ENCODE peak calls at places on chromosomes 4 and X, in ten cellular contexts. One of them, this sample, is unnamed.

GRCh38 chrX:153688900-153689590 is 1.3 kb downstream of the SLC6A8 start:
- DNase-seq in right atrium auricular region: no peak
- DNase-seq in stimulated activated CD8-positive, alpha-beta memory T cell treated with anti-CD3 and anti-CD28 coated beads, Interleukin-4, amount 100 ng/mL, for 48 hours: no peak
- DNase-seq in RPMI7951: peak; percentile 20
- DNase-seq in kidney epithelial cell: no peak
- DNase-seq in lower lobe of right lung: no peak
- DNase-seq in stimulated activated naive CD8-positive, alpha-beta T cell treated with anti-CD3 and anti-CD28 coated beads, Interleukin-15, Interleukin-2, amounts not matched to agents 100 U/mL and 50 U/mL, for 24 hours: no peak
- DNase-seq in endothelial cell: no peak
- DNase-seq in activated T-helper 9 cell treated with anti-CD3 and anti-CD28 coated beads, Interleukin-2, amount 50 U/mL, for 16 hours: no peak
- DNase-seq in NCI-H82: peak; percentile 44
- DNase-seq in this sample: no peak

GRCh38 chrX:126065901-126066660 is 100.0 kb downstream of the DCAF12L2 start:
- DNase-seq in right atrium auricular region: no peak
- DNase-seq in stimulated activated CD8-positive, alpha-beta memory T cell treated with anti-CD3 and anti-CD28 coated beads, Interleukin-4, amount 100 ng/mL, for 48 hours: no peak
- DNase-seq in RPMI7951: no peak
- DNase-seq in kidney epithelial cell: no peak
- DNase-seq in lower lobe of right lung: peak; percentile 7
- DNase-seq in stimulated activated naive CD8-positive, alpha-beta T cell treated with anti-CD3 and anti-CD28 coated beads, Interleukin-15, Interleukin-2, amounts not matched to agents 100 U/mL and 50 U/mL, for 24 hours: no peak
- DNase-seq in endothelial cell: no peak
- DNase-seq in activated T-helper 9 cell treated with anti-CD3 and anti-CD28 coated beads, Interleukin-2, amount 50 U/mL, for 16 hours: no peak
- DNase-seq in NCI-H82: no peak
- DNase-seq in this sample: no peak

GRCh38 chrX:29617725-29618124 is 597.6 kb upstream of the MAGEB2 start:
- DNase-seq in right atrium auricular region: no peak
- DNase-seq in stimulated activated CD8-positive, alpha-beta memory T cell treated with anti-CD3 and anti-CD28 coated beads, Interleukin-4, amount 100 ng/mL, for 48 hours: no peak
- DNase-seq in RPMI7951: no peak
- DNase-seq in kidney epithelial cell: no peak
- DNase-seq in lower lobe of right lung: no peak
- DNase-seq in stimulated activated naive CD8-positive, alpha-beta T cell treated with anti-CD3 and anti-CD28 coated beads, Interleukin-15, Interleukin-2, amounts not matched to agents 100 U/mL and 50 U/mL, for 24 hours: no peak
- DNase-seq in endothelial cell: no peak
- DNase-seq in activated T-helper 9 cell treated with anti-CD3 and anti-CD28 coated beads, Interleukin-2, amount 50 U/mL, for 16 hours: no peak
- DNase-seq in NCI-H82: no peak
- DNase-seq in this sample: no peak

GRCh38 chr4:115780835-115781234 is 667.4 kb upstream of the NDST4 start:
- DNase-seq in right atrium auricular region: no peak
- DNase-seq in stimulated activated CD8-positive, alpha-beta memory T cell treated with anti-CD3 and anti-CD28 coated beads, Interleukin-4, amount 100 ng/mL, for 48 hours: no peak
- DNase-seq in RPMI7951: no peak
- DNase-seq in kidney epithelial cell: no peak
- DNase-seq in lower lobe of right lung: no peak
- DNase-seq in stimulated activated naive CD8-positive, alpha-beta T cell treated with anti-CD3 and anti-CD28 coated beads, Interleukin-15, Interleukin-2, amounts not matched to agents 100 U/mL and 50 U/mL, for 24 hours: no peak
- DNase-seq in endothelial cell: no peak
- DNase-seq in activated T-helper 9 cell treated with anti-CD3 and anti-CD28 coated beads, Interleukin-2, amount 50 U/mL, for 16 hours: no peak
- DNase-seq in NCI-H82: no peak
- DNase-seq in this sample: no peak

GRCh38 chrX:27675493-27675892 is 85.3 kb downstream of the DCAF8L2 start:
- DNase-seq in right atrium auricular region: no peak
- DNase-seq in stimulated activated CD8-positive, alpha-beta memory T cell treated with anti-CD3 and anti-CD28 coated beads, Interleukin-4, amount 100 ng/mL, for 48 hours: no peak
- DNase-seq in RPMI7951: no peak
- DNase-seq in kidney epithelial cell: no peak
- DNase-seq in lower lobe of right lung: no peak
- DNase-seq in stimulated activated naive CD8-positive, alpha-beta T cell treated with anti-CD3 and anti-CD28 coated beads, Interleukin-15, Interleukin-2, amounts not matched to agents 100 U/mL and 50 U/mL, for 24 hours: no peak
- DNase-seq in endothelial cell: no peak
- DNase-seq in activated T-helper 9 cell treated with anti-CD3 and anti-CD28 coated beads, Interleukin-2, amount 50 U/mL, for 16 hours: no peak
- DNase-seq in NCI-H82: peak; percentile 14
- DNase-seq in this sample: no peak

GRCh38 chr4:67885727-67886126 is 1.9 kb upstream of the TMPRSS11D start:
- DNase-seq in right atrium auricular region: no peak
- DNase-seq in stimulated activated CD8-positive, alpha-beta memory T cell treated with anti-CD3 and anti-CD28 coated beads, Interleukin-4, amount 100 ng/mL, for 48 hours: no peak
- DNase-seq in RPMI7951: peak; percentile 74
- DNase-seq in kidney epithelial cell: peak; percentile 70
- DNase-seq in lower lobe of right lung: no peak
- DNase-seq in stimulated activated naive CD8-positive, alpha-beta T cell treated with anti-CD3 and anti-CD28 coated beads, Interleukin-15, Interleukin-2, amounts not matched to agents 100 U/mL and 50 U/mL, for 24 hours: no peak
- DNase-seq in endothelial cell: no peak
- DNase-seq in activated T-helper 9 cell treated with anti-CD3 and anti-CD28 coated beads, Interleukin-2, amount 50 U/mL, for 16 hours: no peak
- DNase-seq in NCI-H82: no peak
- DNase-seq in this sample: peak; percentile 0

GRCh38 chr4:147288512-147288911 is 192.4 kb upstream of the EDNRA start:
- DNase-seq in right atrium auricular region: no peak
- DNase-seq in stimulated activated CD8-positive, alpha-beta memory T cell treated with anti-CD3 and anti-CD28 coated beads, Interleukin-4, amount 100 ng/mL, for 48 hours: no peak
- DNase-seq in RPMI7951: no peak
- DNase-seq in kidney epithelial cell: no peak
- DNase-seq in lower lobe of right lung: no peak
- DNase-seq in stimulated activated naive CD8-positive, alpha-beta T cell treated with anti-CD3 and anti-CD28 coated beads, Interleukin-15, Interleukin-2, amounts not matched to agents 100 U/mL and 50 U/mL, for 24 hours: no peak
- DNase-seq in endothelial cell: no peak
- DNase-seq in activated T-helper 9 cell treated with anti-CD3 and anti-CD28 coated beads, Interleukin-2, amount 50 U/mL, for 16 hours: no peak
- DNase-seq in NCI-H82: no peak
- DNase-seq in this sample: no peak

GRCh38 chr4:116357758-116358157 is 727.6 kb downstream of the TRAM1L1 start:
- DNase-seq in right atrium auricular region: no peak
- DNase-seq in stimulated activated CD8-positive, alpha-beta memory T cell treated with anti-CD3 and anti-CD28 coated beads, Interleukin-4, amount 100 ng/mL, for 48 hours: no peak
- DNase-seq in RPMI7951: peak; percentile 33
- DNase-seq in kidney epithelial cell: peak; percentile 1
- DNase-seq in lower lobe of right lung: peak; percentile 54
- DNase-seq in stimulated activated naive CD8-positive, alpha-beta T cell treated with anti-CD3 and anti-CD28 coated beads, Interleukin-15, Interleukin-2, amounts not matched to agents 100 U/mL and 50 U/mL, for 24 hours: no peak
- DNase-seq in endothelial cell: no peak
- DNase-seq in activated T-helper 9 cell treated with anti-CD3 and anti-CD28 coated beads, Interleukin-2, amount 50 U/mL, for 16 hours: peak; percentile 14
- DNase-seq in NCI-H82: peak; percentile 3
- DNase-seq in this sample: peak; percentile 33

GRCh38 chrX:109261279-109261678 is 220.6 kb downstream of the GUCY2F start:
- DNase-seq in right atrium auricular region: no peak
- DNase-seq in stimulated activated CD8-positive, alpha-beta memory T cell treated with anti-CD3 and anti-CD28 coated beads, Interleukin-4, amount 100 ng/mL, for 48 hours: no peak
- DNase-seq in RPMI7951: no peak
- DNase-seq in kidney epithelial cell: no peak
- DNase-seq in lower lobe of right lung: no peak
- DNase-seq in stimulated activated naive CD8-positive, alpha-beta T cell treated with anti-CD3 and anti-CD28 coated beads, Interleukin-15, Interleukin-2, amounts not matched to agents 100 U/mL and 50 U/mL, for 24 hours: no peak
- DNase-seq in endothelial cell: no peak
- DNase-seq in activated T-helper 9 cell treated with anti-CD3 and anti-CD28 coated beads, Interleukin-2, amount 50 U/mL, for 16 hours: no peak
- DNase-seq in NCI-H82: no peak
- DNase-seq in this sample: no peak

GRCh38 chr4:134202557-134202956 is 968 bp upstream of the PABPC4L start:
- DNase-seq in right atrium auricular region: no peak
- DNase-seq in stimulated activated CD8-positive, alpha-beta memory T cell treated with anti-CD3 and anti-CD28 coated beads, Interleukin-4, amount 100 ng/mL, for 48 hours: no peak
- DNase-seq in RPMI7951: no peak
- DNase-seq in kidney epithelial cell: no peak
- DNase-seq in lower lobe of right lung: no peak
- DNase-seq in stimulated activated naive CD8-positive, alpha-beta T cell treated with anti-CD3 and anti-CD28 coated beads, Interleukin-15, Interleukin-2, amounts not matched to agents 100 U/mL and 50 U/mL, for 24 hours: no peak
- DNase-seq in endothelial cell: no peak
- DNase-seq in activated T-helper 9 cell treated with anti-CD3 and anti-CD28 coated beads, Interleukin-2, amount 50 U/mL, for 16 hours: no peak
- DNase-seq in NCI-H82: no peak
- DNase-seq in this sample: peak; percentile 13

GRCh38 chr4:140176735-140177134 is 22.8 kb upstream of the MAML3 start:
- DNase-seq in right atrium auricular region: no peak
- DNase-seq in stimulated activated CD8-positive, alpha-beta memory T cell treated with anti-CD3 and anti-CD28 coated beads, Interleukin-4, amount 100 ng/mL, for 48 hours: no peak
- DNase-seq in RPMI7951: peak; percentile 65
- DNase-seq in kidney epithelial cell: no peak
- DNase-seq in lower lobe of right lung: no peak
- DNase-seq in stimulated activated naive CD8-positive, alpha-beta T cell treated with anti-CD3 and anti-CD28 coated beads, Interleukin-15, Interleukin-2, amounts not matched to agents 100 U/mL and 50 U/mL, for 24 hours: no peak
- DNase-seq in endothelial cell: no peak
- DNase-seq in activated T-helper 9 cell treated with anti-CD3 and anti-CD28 coated beads, Interleukin-2, amount 50 U/mL, for 16 hours: no peak
- DNase-seq in NCI-H82: no peak
- DNase-seq in this sample: no peak

GRCh38 chr4:7086384-7086783 is 18.5 kb upstream of the GRPEL1 start:
- DNase-seq in right atrium auricular region: no peak
- DNase-seq in stimulated activated CD8-positive, alpha-beta memory T cell treated with anti-CD3 and anti-CD28 coated beads, Interleukin-4, amount 100 ng/mL, for 48 hours: no peak
- DNase-seq in RPMI7951: no peak
- DNase-seq in kidney epithelial cell: no peak
- DNase-seq in lower lobe of right lung: no peak
- DNase-seq in stimulated activated naive CD8-positive, alpha-beta T cell treated with anti-CD3 and anti-CD28 coated beads, Interleukin-15, Interleukin-2, amounts not matched to agents 100 U/mL and 50 U/mL, for 24 hours: no peak
- DNase-seq in endothelial cell: no peak
- DNase-seq in activated T-helper 9 cell treated with anti-CD3 and anti-CD28 coated beads, Interleukin-2, amount 50 U/mL, for 16 hours: no peak
- DNase-seq in NCI-H82: no peak
- DNase-seq in this sample: no peak

GRCh38 chrX:130902446-130902782 is 595 bp downstream of the ENOX2 start:
- DNase-seq in right atrium auricular region: no peak
- DNase-seq in stimulated activated CD8-positive, alpha-beta memory T cell treated with anti-CD3 and anti-CD28 coated beads, Interleukin-4, amount 100 ng/mL, for 48 hours: no peak
- DNase-seq in RPMI7951: no peak
- DNase-seq in kidney epithelial cell: no peak
- DNase-seq in lower lobe of right lung: no peak
- DNase-seq in stimulated activated naive CD8-positive, alpha-beta T cell treated with anti-CD3 and anti-CD28 coated beads, Interleukin-15, Interleukin-2, amounts not matched to agents 100 U/mL and 50 U/mL, for 24 hours: no peak
- DNase-seq in endothelial cell: no peak
- DNase-seq in activated T-helper 9 cell treated with anti-CD3 and anti-CD28 coated beads, Interleukin-2, amount 50 U/mL, for 16 hours: no peak
- DNase-seq in NCI-H82: no peak
- DNase-seq in this sample: no peak

GRCh38 chrX:41001327-41001726 is 83.9 kb upstream of the USP9X start:
- DNase-seq in right atrium auricular region: no peak
- DNase-seq in stimulated activated CD8-positive, alpha-beta memory T cell treated with anti-CD3 and anti-CD28 coated beads, Interleukin-4, amount 100 ng/mL, for 48 hours: no peak
- DNase-seq in RPMI7951: no peak
- DNase-seq in kidney epithelial cell: no peak
- DNase-seq in lower lobe of right lung: no peak
- DNase-seq in stimulated activated naive CD8-positive, alpha-beta T cell treated with anti-CD3 and anti-CD28 coated beads, Interleukin-15, Interleukin-2, amounts not matched to agents 100 U/mL and 50 U/mL, for 24 hours: no peak
- DNase-seq in endothelial cell: no peak
- DNase-seq in activated T-helper 9 cell treated with anti-CD3 and anti-CD28 coated beads, Interleukin-2, amount 50 U/mL, for 16 hours: no peak
- DNase-seq in NCI-H82: no peak
- DNase-seq in this sample: no peak

GRCh38 chr4:74228691-74229640 is 71.0 kb downstream of the MTHFD2L start:
- DNase-seq in right atrium auricular region: no peak
- DNase-seq in stimulated activated CD8-positive, alpha-beta memory T cell treated with anti-CD3 and anti-CD28 coated beads, Interleukin-4, amount 100 ng/mL, for 48 hours: peak; percentile 86
- DNase-seq in RPMI7951: peak; percentile 76
- DNase-seq in kidney epithelial cell: no peak
- DNase-seq in lower lobe of right lung: peak; percentile 69
- DNase-seq in stimulated activated naive CD8-positive, alpha-beta T cell treated with anti-CD3 and anti-CD28 coated beads, Interleukin-15, Interleukin-2, amounts not matched to agents 100 U/mL and 50 U/mL, for 24 hours: peak; percentile 79
- DNase-seq in endothelial cell: peak; percentile 80
- DNase-seq in activated T-helper 9 cell treated with anti-CD3 and anti-CD28 coated beads, Interleukin-2, amount 50 U/mL, for 16 hours: peak; percentile 40
- DNase-seq in NCI-H82: peak; percentile 74
- DNase-seq in this sample: peak; percentile 64

GRCh38 chr4:7419961-7420660 is 14.6 kb downstream of the PSAPL1 start:
- DNase-seq in right atrium auricular region: no peak
- DNase-seq in stimulated activated CD8-positive, alpha-beta memory T cell treated with anti-CD3 and anti-CD28 coated beads, Interleukin-4, amount 100 ng/mL, for 48 hours: no peak
- DNase-seq in RPMI7951: no peak
- DNase-seq in kidney epithelial cell: no peak
- DNase-seq in lower lobe of right lung: no peak
- DNase-seq in stimulated activated naive CD8-positive, alpha-beta T cell treated with anti-CD3 and anti-CD28 coated beads, Interleukin-15, Interleukin-2, amounts not matched to agents 100 U/mL and 50 U/mL, for 24 hours: no peak
- DNase-seq in endothelial cell: no peak
- DNase-seq in activated T-helper 9 cell treated with anti-CD3 and anti-CD28 coated beads, Interleukin-2, amount 50 U/mL, for 16 hours: no peak
- DNase-seq in NCI-H82: no peak
- DNase-seq in this sample: no peak

GRCh38 chr4:1767770-1768366 is 25.2 kb upstream of the FGFR3 start:
- DNase-seq in right atrium auricular region: no peak
- DNase-seq in stimulated activated CD8-positive, alpha-beta memory T cell treated with anti-CD3 and anti-CD28 coated beads, Interleukin-4, amount 100 ng/mL, for 48 hours: peak; percentile 54
- DNase-seq in RPMI7951: no peak
- DNase-seq in kidney epithelial cell: no peak
- DNase-seq in lower lobe of right lung: peak; percentile 82
- DNase-seq in stimulated activated naive CD8-positive, alpha-beta T cell treated with anti-CD3 and anti-CD28 coated beads, Interleukin-15, Interleukin-2, amounts not matched to agents 100 U/mL and 50 U/mL, for 24 hours: peak; percentile 51
- DNase-seq in endothelial cell: peak; percentile 72
- DNase-seq in activated T-helper 9 cell treated with anti-CD3 and anti-CD28 coated beads, Interleukin-2, amount 50 U/mL, for 16 hours: no peak
- DNase-seq in NCI-H82: peak; percentile 68
- DNase-seq in this sample: peak; percentile 49

GRCh38 chrX:9339603-9340569 is 125.0 kb upstream of the TBL1X start:
- DNase-seq in right atrium auricular region: no peak
- DNase-seq in stimulated activated CD8-positive, alpha-beta memory T cell treated with anti-CD3 and anti-CD28 coated beads, Interleukin-4, amount 100 ng/mL, for 48 hours: no peak
- DNase-seq in RPMI7951: peak; percentile 33
- DNase-seq in kidney epithelial cell: no peak
- DNase-seq in lower lobe of right lung: no peak
- DNase-seq in stimulated activated naive CD8-positive, alpha-beta T cell treated with anti-CD3 and anti-CD28 coated beads, Interleukin-15, Interleukin-2, amounts not matched to agents 100 U/mL and 50 U/mL, for 24 hours: no peak
- DNase-seq in endothelial cell: no peak
- DNase-seq in activated T-helper 9 cell treated with anti-CD3 and anti-CD28 coated beads, Interleukin-2, amount 50 U/mL, for 16 hours: no peak
- DNase-seq in NCI-H82: no peak
- DNase-seq in this sample: peak; percentile 28

GRCh38 chr4:162075691-162076090 is 88.1 kb downstream of the FSTL5 start:
- DNase-seq in right atrium auricular region: no peak
- DNase-seq in stimulated activated CD8-positive, alpha-beta memory T cell treated with anti-CD3 and anti-CD28 coated beads, Interleukin-4, amount 100 ng/mL, for 48 hours: no peak
- DNase-seq in RPMI7951: no peak
- DNase-seq in kidney epithelial cell: no peak
- DNase-seq in lower lobe of right lung: no peak
- DNase-seq in stimulated activated naive CD8-positive, alpha-beta T cell treated with anti-CD3 and anti-CD28 coated beads, Interleukin-15, Interleukin-2, amounts not matched to agents 100 U/mL and 50 U/mL, for 24 hours: no peak
- DNase-seq in endothelial cell: no peak
- DNase-seq in activated T-helper 9 cell treated with anti-CD3 and anti-CD28 coated beads, Interleukin-2, amount 50 U/mL, for 16 hours: no peak
- DNase-seq in NCI-H82: no peak
- DNase-seq in this sample: no peak

GRCh38 chr4:3266076-3266475 is 17.1 kb downstream of the MSANTD1 start:
- DNase-seq in right atrium auricular region: no peak
- DNase-seq in stimulated activated CD8-positive, alpha-beta memory T cell treated with anti-CD3 and anti-CD28 coated beads, Interleukin-4, amount 100 ng/mL, for 48 hours: peak; percentile 9
- DNase-seq in RPMI7951: no peak
- DNase-seq in kidney epithelial cell: no peak
- DNase-seq in lower lobe of right lung: no peak
- DNase-seq in stimulated activated naive CD8-positive, alpha-beta T cell treated with anti-CD3 and anti-CD28 coated beads, Interleukin-15, Interleukin-2, amounts not matched to agents 100 U/mL and 50 U/mL, for 24 hours: no peak
- DNase-seq in endothelial cell: no peak
- DNase-seq in activated T-helper 9 cell treated with anti-CD3 and anti-CD28 coated beads, Interleukin-2, amount 50 U/mL, for 16 hours: no peak
- DNase-seq in NCI-H82: no peak
- DNase-seq in this sample: no peak

GRCh38 chr4:128725405-128725804 is 84.1 kb upstream of the JADE1 start:
- DNase-seq in right atrium auricular region: no peak
- DNase-seq in stimulated activated CD8-positive, alpha-beta memory T cell treated with anti-CD3 and anti-CD28 coated beads, Interleukin-4, amount 100 ng/mL, for 48 hours: no peak
- DNase-seq in RPMI7951: no peak
- DNase-seq in kidney epithelial cell: no peak
- DNase-seq in lower lobe of right lung: no peak
- DNase-seq in stimulated activated naive CD8-positive, alpha-beta T cell treated with anti-CD3 and anti-CD28 coated beads, Interleukin-15, Interleukin-2, amounts not matched to agents 100 U/mL and 50 U/mL, for 24 hours: no peak
- DNase-seq in endothelial cell: no peak
- DNase-seq in activated T-helper 9 cell treated with anti-CD3 and anti-CD28 coated beads, Interleukin-2, amount 50 U/mL, for 16 hours: no peak
- DNase-seq in NCI-H82: no peak
- DNase-seq in this sample: peak; percentile 2

GRCh38 chrX:103081051-103081450 is 11.9 kb downstream of the NXF3 start:
- DNase-seq in right atrium auricular region: no peak
- DNase-seq in stimulated activated CD8-positive, alpha-beta memory T cell treated with anti-CD3 and anti-CD28 coated beads, Interleukin-4, amount 100 ng/mL, for 48 hours: no peak
- DNase-seq in RPMI7951: no peak
- DNase-seq in kidney epithelial cell: no peak
- DNase-seq in lower lobe of right lung: no peak
- DNase-seq in stimulated activated naive CD8-positive, alpha-beta T cell treated with anti-CD3 and anti-CD28 coated beads, Interleukin-15, Interleukin-2, amounts not matched to agents 100 U/mL and 50 U/mL, for 24 hours: no peak
- DNase-seq in endothelial cell: no peak
- DNase-seq in activated T-helper 9 cell treated with anti-CD3 and anti-CD28 coated beads, Interleukin-2, amount 50 U/mL, for 16 hours: no peak
- DNase-seq in NCI-H82: no peak
- DNase-seq in this sample: no peak

GRCh38 chr4:142091691-142092182 is 455.4 kb downstream of the IL15 start:
- DNase-seq in right atrium auricular region: peak; percentile 74
- DNase-seq in stimulated activated CD8-positive, alpha-beta memory T cell treated with anti-CD3 and anti-CD28 coated beads, Interleukin-4, amount 100 ng/mL, for 48 hours: no peak
- DNase-seq in RPMI7951: peak; percentile 87
- DNase-seq in kidney epithelial cell: peak; percentile 92
- DNase-seq in lower lobe of right lung: no peak
- DNase-seq in stimulated activated naive CD8-positive, alpha-beta T cell treated with anti-CD3 and anti-CD28 coated beads, Interleukin-15, Interleukin-2, amounts not matched to agents 100 U/mL and 50 U/mL, for 24 hours: no peak
- DNase-seq in endothelial cell: no peak
- DNase-seq in activated T-helper 9 cell treated with anti-CD3 and anti-CD28 coated beads, Interleukin-2, amount 50 U/mL, for 16 hours: no peak
- DNase-seq in NCI-H82: no peak
- DNase-seq in this sample: no peak

GRCh38 chr4:88722276-88722780 is 24.7 kb upstream of the NAP1L5 start:
- DNase-seq in right atrium auricular region: no peak
- DNase-seq in stimulated activated CD8-positive, alpha-beta memory T cell treated with anti-CD3 and anti-CD28 coated beads, Interleukin-4, amount 100 ng/mL, for 48 hours: no peak
- DNase-seq in RPMI7951: no peak
- DNase-seq in kidney epithelial cell: no peak
- DNase-seq in lower lobe of right lung: no peak
- DNase-seq in stimulated activated naive CD8-positive, alpha-beta T cell treated with anti-CD3 and anti-CD28 coated beads, Interleukin-15, Interleukin-2, amounts not matched to agents 100 U/mL and 50 U/mL, for 24 hours: no peak
- DNase-seq in endothelial cell: no peak
- DNase-seq in activated T-helper 9 cell treated with anti-CD3 and anti-CD28 coated beads, Interleukin-2, amount 50 U/mL, for 16 hours: no peak
- DNase-seq in NCI-H82: no peak
- DNase-seq in this sample: no peak

GRCh38 chrX:2928583-2929434 is at the start of gene ARSD:
- DNase-seq in right atrium auricular region: peak; percentile 88
- DNase-seq in stimulated activated CD8-positive, alpha-beta memory T cell treated with anti-CD3 and anti-CD28 coated beads, Interleukin-4, amount 100 ng/mL, for 48 hours: peak; percentile 68
- DNase-seq in RPMI7951: peak; percentile 95
- DNase-seq in kidney epithelial cell: peak; percentile 75
- DNase-seq in lower lobe of right lung: peak; percentile 96
- DNase-seq in stimulated activated naive CD8-positive, alpha-beta T cell treated with anti-CD3 and anti-CD28 coated beads, Interleukin-15, Interleukin-2, amounts not matched to agents 100 U/mL and 50 U/mL, for 24 hours: peak; percentile 53
- DNase-seq in endothelial cell: peak; percentile 66
- DNase-seq in activated T-helper 9 cell treated with anti-CD3 and anti-CD28 coated beads, Interleukin-2, amount 50 U/mL, for 16 hours: peak; percentile 13
- DNase-seq in NCI-H82: peak; percentile 16
- DNase-seq in this sample: no peak

GRCh38 chr4:184392321-184392720 is 82.0 kb downstream of the IRF2 start:
- DNase-seq in right atrium auricular region: no peak
- DNase-seq in stimulated activated CD8-positive, alpha-beta memory T cell treated with anti-CD3 and anti-CD28 coated beads, Interleukin-4, amount 100 ng/mL, for 48 hours: no peak
- DNase-seq in RPMI7951: no peak
- DNase-seq in kidney epithelial cell: no peak
- DNase-seq in lower lobe of right lung: no peak
- DNase-seq in stimulated activated naive CD8-positive, alpha-beta T cell treated with anti-CD3 and anti-CD28 coated beads, Interleukin-15, Interleukin-2, amounts not matched to agents 100 U/mL and 50 U/mL, for 24 hours: no peak
- DNase-seq in endothelial cell: no peak
- DNase-seq in activated T-helper 9 cell treated with anti-CD3 and anti-CD28 coated beads, Interleukin-2, amount 50 U/mL, for 16 hours: no peak
- DNase-seq in NCI-H82: no peak
- DNase-seq in this sample: no peak

GRCh38 chr4:26475716-26476115 is 14.6 kb downstream of the CCKAR start:
- DNase-seq in right atrium auricular region: no peak
- DNase-seq in stimulated activated CD8-positive, alpha-beta memory T cell treated with anti-CD3 and anti-CD28 coated beads, Interleukin-4, amount 100 ng/mL, for 48 hours: no peak
- DNase-seq in RPMI7951: no peak
- DNase-seq in kidney epithelial cell: no peak
- DNase-seq in lower lobe of right lung: no peak
- DNase-seq in stimulated activated naive CD8-positive, alpha-beta T cell treated with anti-CD3 and anti-CD28 coated beads, Interleukin-15, Interleukin-2, amounts not matched to agents 100 U/mL and 50 U/mL, for 24 hours: no peak
- DNase-seq in endothelial cell: no peak
- DNase-seq in activated T-helper 9 cell treated with anti-CD3 and anti-CD28 coated beads, Interleukin-2, amount 50 U/mL, for 16 hours: no peak
- DNase-seq in NCI-H82: no peak
- DNase-seq in this sample: no peak

GRCh38 chr4:3046149-3046548 is 28.2 kb downstream of the HTT-AS start:
- DNase-seq in right atrium auricular region: no peak
- DNase-seq in stimulated activated CD8-positive, alpha-beta memory T cell treated with anti-CD3 and anti-CD28 coated beads, Interleukin-4, amount 100 ng/mL, for 48 hours: no peak
- DNase-seq in RPMI7951: no peak
- DNase-seq in kidney epithelial cell: no peak
- DNase-seq in lower lobe of right lung: no peak
- DNase-seq in stimulated activated naive CD8-positive, alpha-beta T cell treated with anti-CD3 and anti-CD28 coated beads, Interleukin-15, Interleukin-2, amounts not matched to agents 100 U/mL and 50 U/mL, for 24 hours: no peak
- DNase-seq in endothelial cell: no peak
- DNase-seq in activated T-helper 9 cell treated with anti-CD3 and anti-CD28 coated beads, Interleukin-2, amount 50 U/mL, for 16 hours: no peak
- DNase-seq in NCI-H82: no peak
- DNase-seq in this sample: peak; percentile 6